ENCODE peak calls at places on chromosomes 4 and X, in five cellular contexts. I is CD8-positive, alpha-beta T cell; J is uterus; B is fibroblast of pulmonary artery; Y is colonic mucosa. N is an unnamed sample.

GRCh38 chr4:183757105-183757504 is 98.0 kb downstream of the TRAPPC11 start:
- DNase-seq in I (no peak), J (no peak), B (no peak), Y (no peak), N (no peak)

GRCh38 chr4:127616898-127617297 is 15.9 kb upstream of the INTU start:
- DNase-seq in I (no peak), J (no peak), B (no peak), Y (no peak), N (no peak)

GRCh38 chr4:40437741-40438383 is 102.7 kb downstream of the CHRNA9 start:
- DNase-seq in I (no peak), J (no peak), B (no peak), Y (no peak), N (no peak)

GRCh38 chr4:88659061-88659889 is 38.4 kb downstream of the NAP1L5 start:
- DNase-seq in I (no peak), J (peak), B (peak), Y (peak), N (peak)

GRCh38 chr4:152983774-152984411 is 47.8 kb downstream of the FHDC1 start:
- DNase-seq in I (no peak), J (no peak), B (peak), Y (no peak), N (peak)

GRCh38 chr4:82352825-82353370 is 20.9 kb downstream of the HNRNPD start:
- DNase-seq in I (no peak), J (no peak), B (no peak), Y (no peak), N (no peak)

GRCh38 chrX:43644124-43644701 is 11.9 kb upstream of the MAOA start:
- DNase-seq in I (no peak), J (no peak), B (peak), Y (no peak), N (peak)

GRCh38 chr4:139528377-139529005 is 27.5 kb downstream of the SETD7 start:
- DNase-seq in I (no peak), J (peak), B (peak), Y (peak), N (peak)

GRCh38 chr4:150578745-150579470 is 3.0 kb upstream of the MAB21L2 start:
- DNase-seq in I (no peak), J (no peak), B (peak), Y (no peak), N (no peak)

GRCh38 chrX:65871671-65872311 is 168.1 kb downstream of the VSIG4 start:
- DNase-seq in I (no peak), J (no peak), B (peak), Y (peak), N (no peak)

DNA sequence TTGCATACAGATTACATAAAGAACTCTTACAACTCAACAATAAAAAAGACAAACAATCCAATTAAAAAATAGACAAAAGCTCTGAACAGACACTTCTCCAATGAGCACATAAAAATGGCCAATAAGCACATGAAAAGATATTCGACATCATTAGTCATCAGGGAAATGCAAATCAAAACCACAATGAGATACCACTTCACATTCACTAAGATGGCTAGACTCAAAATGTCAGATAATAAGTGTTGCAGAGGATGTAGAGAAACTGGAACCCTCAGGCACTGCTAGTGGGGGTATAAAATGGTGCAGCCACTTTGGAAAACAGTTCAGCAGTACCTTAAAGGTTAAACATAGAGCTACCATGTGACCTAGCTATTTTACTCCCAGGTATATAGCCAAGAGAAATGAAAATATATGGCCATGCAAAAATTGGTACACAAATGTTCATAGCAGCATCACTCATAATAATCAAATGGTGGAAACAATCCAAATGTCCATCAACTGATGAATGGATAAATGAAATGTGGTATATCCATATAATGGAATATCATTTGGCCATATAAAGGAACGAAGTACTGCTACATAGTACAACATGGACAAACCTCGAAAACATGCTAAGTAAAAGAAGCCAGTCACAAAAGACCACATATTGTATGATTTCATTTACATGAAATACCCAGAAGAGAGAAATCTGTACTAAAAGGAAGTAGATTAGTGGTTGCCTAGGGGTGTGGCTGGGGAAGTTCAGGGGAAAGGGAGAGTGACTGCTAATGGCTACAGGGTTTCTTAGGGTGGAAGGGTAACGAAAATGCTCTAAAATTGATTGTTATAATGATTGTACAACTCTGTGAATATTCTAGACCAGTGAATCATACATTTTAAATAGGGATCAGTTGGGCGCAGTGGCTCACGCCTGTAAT is 29.3 kb downstream of the SASH3 start:
- DNase-seq in I (no peak), J (no peak), B (peak), Y (no peak), N (peak)
- H3K4me3 ChIP-seq in I (no peak), J (no peak), B (no peak), Y (no peak), N (no peak)

DNA sequence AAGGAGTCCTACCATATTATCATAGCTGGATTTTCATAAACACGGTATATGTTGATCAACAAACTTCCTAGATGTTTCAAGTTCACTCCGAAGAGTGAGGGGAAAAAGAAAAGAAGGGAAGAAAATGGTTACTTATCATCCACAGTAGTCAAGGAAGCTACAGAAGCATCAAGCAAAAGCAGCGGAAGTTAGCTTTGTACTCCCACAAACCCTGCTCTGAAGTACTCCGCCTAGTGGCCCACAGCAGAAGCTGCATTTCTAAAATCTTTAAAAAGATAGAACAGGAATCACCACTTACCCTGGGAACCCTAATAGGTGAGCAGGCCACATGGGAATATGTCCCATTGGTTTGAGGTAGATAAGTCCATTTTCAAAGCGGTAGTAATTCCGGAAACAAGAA is 28.5 kb upstream of the FRG1 start:
- DNase-seq in I (no peak), J (no peak), B (peak), Y (no peak), N (no peak)
- TF ChIP-seq CTCF in I (peak), J (no peak), B (peak), Y (peak), N (peak)

GRCh38 chrX:103275947-103276567 is 493 bp downstream of the TCEAL5 start:
- DNase-seq in I (no peak), J (no peak), B (no peak), Y (no peak), N (no peak)
- H3K4me3 ChIP-seq in I (peak), J (peak), B (no peak), Y (no peak), N (no peak)

GRCh38 chrX:74382613-74383012 is 38.7 kb upstream of the SLC16A2 start:
- DNase-seq in I (peak), J (peak), B (peak), Y (peak), N (peak)
- TF ChIP-seq CTCF in I (peak), J (peak), B (peak), Y (peak), N (peak)

GRCh38 chr4:74934822-74935326 is 2.0 kb downstream of the PARM1 start:
- DNase-seq in I (no peak), J (peak), B (no peak), Y (no peak), N (no peak)
- H3K4me3 ChIP-seq in I (no peak), J (peak), B (no peak), Y (peak), N (no peak)

GRCh38 chrX:9995855-9996339 is 28.7 kb downstream of the CLDN34 start:
- DNase-seq in I (peak), J (peak), B (peak), Y (peak), N (peak)
- TF ChIP-seq CTCF in I (peak), J (peak), B (peak), Y (peak), N (peak)

GRCh38 chrX:79259073-79259689 is 108.0 kb downstream of the ITM2A start:
- DNase-seq in I (peak), J (no peak), B (peak), Y (no peak), N (peak)
- H3K4me3 ChIP-seq in I (peak), J (no peak), B (no peak), Y (no peak), N (no peak)

GRCh38 chr4:84167579-84167978 is 331.5 kb downstream of the NKX6-1 start:
- DNase-seq in I (no peak), J (no peak), B (no peak), Y (no peak), N (no peak)
- TF ChIP-seq CTCF in I (no peak), J (no peak), B (no peak), Y (no peak), N (no peak)

N was measured in fibroblast of mammary gland.